ENCODE peak calls at places on chromosome 7, in four cellular contexts. K is astrocyte, H is hepatocyte, A is HCT116. X is an unnamed sample.

GRCh38 chr7:92633211-92633906 is 43.2 kb upstream of the FAM133B start:
- DNase-seq in K (peak; percentile 99), H (peak; percentile 55), A (peak; percentile 66), X (no peak)

GRCh38 chr7:69782917-69783684 is 184.8 kb downstream of the AUTS2 start:
- DNase-seq in K (peak; percentile 65), H (peak; percentile 41), A (no peak), X (no peak)

GRCh38 chr7:74193054-74193453 is 16.8 kb upstream of the LAT2 start:
- DNase-seq in K (no peak), H (no peak), A (no peak), X (no peak)

GRCh38 chr7:143381427-143382125 is 431 bp downstream of the ZYX start:
- DNase-seq in K (peak; percentile 57), H (peak; percentile 82), A (no peak), X (peak; percentile 45)

GRCh38 chr7:21767300-21767900 is 178.3 kb downstream of the CDCA7L start:
- DNase-seq in K (peak; percentile 25), H (peak; percentile 87), A (peak; percentile 91), X (peak; percentile 88)

GRCh38 chr7:105677803-105678583 is 96.7 kb upstream of the EFCAB10 start:
- DNase-seq in K (no peak), H (no peak), A (no peak), X (no peak)

GRCh38 chr7:4725014-4725951 is 43.2 kb downstream of the FOXK1 start:
- DNase-seq in K (peak; percentile 92), H (no peak), A (no peak), X (peak; percentile 73)

GRCh38 chr7:105596866-105597265 is 15.6 kb upstream of the EFCAB10 start:
- DNase-seq in K (no peak), H (no peak), A (no peak), X (no peak)

GRCh38 chr7:42964849-42965805 is 33.0 kb downstream of the MRPL32 start:
- DNase-seq in K (peak; percentile 7), H (no peak), A (no peak), X (no peak)

GRCh38 chr7:107879400-107880035 is 11.5 kb upstream of the DLD start:
- DNase-seq in K (peak; percentile 44), H (peak; percentile 75), A (peak; percentile 52), X (peak; percentile 65)

GRCh38 chr7:74454059-74454947 is 597 bp downstream of the GTF2IRD1 start:
- DNase-seq in K (no peak), H (peak; percentile 61), A (no peak), X (peak; percentile 63)

GRCh38 chr7:83832009-83832408 is 183.1 kb upstream of the SEMA3E start:
- DNase-seq in K (no peak), H (no peak), A (no peak), X (no peak)

GRCh38 chr7:37424532-37424931 is 24.1 kb downstream of the ELMO1 start:
- DNase-seq in K (no peak), H (no peak), A (no peak), X (no peak)

GRCh38 chr7:97418312-97418711 is 300.8 kb downstream of the SDHAF3 start:
- DNase-seq in K (no peak), H (no peak), A (peak; percentile 8), X (peak; percentile 25)

GRCh38 chr7:127751723-127752448 is 99.9 kb downstream of the SND1 start:
- DNase-seq in K (peak; percentile 66), H (no peak), A (no peak), X (no peak)

GRCh38 chr7:108109216-108109908 is 20.8 kb downstream of the LAMB4 start:
- DNase-seq in K (no peak), H (peak; percentile 22), A (peak; percentile 21), X (peak; percentile 43)

GRCh38 chr7:77284005-77284404 is 84.4 kb upstream of the FGL2 start:
- DNase-seq in K (no peak), H (no peak), A (no peak), X (no peak)

GRCh38 chr7:556837-557555 is 37.4 kb upstream of the PDGFA start:
- DNase-seq in K (no peak), H (no peak), A (no peak), X (no peak)

GRCh38 chr7:116792813-116793212 is 69.6 kb upstream of the CAPZA2 start:
- DNase-seq in K (no peak), H (no peak), A (no peak), X (no peak)

GRCh38 chr7:93516834-93517233 is 57.7 kb downstream of the CALCR start:
- DNase-seq in K (no peak), H (no peak), A (no peak), X (no peak)

GRCh38 chr7:54860003-54860775 is 101.2 kb upstream of the SEC61G start:
- DNase-seq in K (no peak), H (no peak), A (no peak), X (no peak)

GRCh38 chr7:134752006-134752760 is 27.3 kb upstream of the CALD1 start:
- DNase-seq in K (peak; percentile 64), H (no peak), A (no peak), X (no peak)

GRCh38 chr7:140696679-140697446 is at the start of gene NDUFB2:
- DNase-seq in K (peak; percentile 73), H (peak; percentile 89), A (peak; percentile 57), X (peak; percentile 92)

GRCh38 chr7:2785071-2785500 is 59.0 kb downstream of the GNA12 start:
- DNase-seq in K (peak; percentile 97), H (no peak), A (no peak), X (no peak)

GRCh38 chr7:8226526-8226925 is 35.4 kb downstream of the ICA1 start:
- DNase-seq in K (no peak), H (no peak), A (no peak), X (no peak)

GRCh38 chr7:36131026-36131425 is 22.0 kb upstream of the EEPD1 start:
- DNase-seq in K (no peak), H (no peak), A (no peak), X (no peak)

GRCh38 chr7:135801045-135801693 is 52.6 kb upstream of the FAM180A start:
- DNase-seq in K (peak; percentile 48), H (peak; percentile 83), A (peak; percentile 58), X (peak; percentile 88)

GRCh38 chr7:1802899-1803298 is 132.8 kb downstream of the ELFN1 start:
- DNase-seq in K (no peak), H (no peak), A (no peak), X (no peak)

GRCh38 chr7:108488902-108489538 is 32.8 kb upstream of the NRCAM start:
- DNase-seq in K (peak; percentile 16), H (no peak), A (no peak), X (peak; percentile 15)

GRCh38 chr7:88628363-88629085 is 131.0 kb upstream of the ZNF804B start:
- DNase-seq in K (no peak), H (no peak), A (no peak), X (no peak)

GRCh38 chr7:104627516-104627915 is 299.1 kb downstream of the LHFPL3 start:
- DNase-seq in K (peak; percentile 7), H (peak; percentile 64), A (no peak), X (peak; percentile 67)

GRCh38 chr7:135976312-135977019 is 693 bp downstream of the MTPN start:
- DNase-seq in K (no peak), H (peak; percentile 31), A (peak; percentile 3), X (no peak)

GRCh38 chr7:898855-899681 is 22.7 kb downstream of the GET4 start:
- DNase-seq in K (no peak), H (no peak), A (no peak), X (peak; percentile 31)

GRCh38 chr7:19060870-19061269 is 56.6 kb downstream of the TWIST1 start:
- DNase-seq in K (peak; percentile 5), H (no peak), A (no peak), X (no peak)

GRCh38 chr7:74306737-74307469 is 17.7 kb downstream of the CLIP2 start:
- DNase-seq in K (peak; percentile 75), H (no peak), A (no peak), X (peak; percentile 50)

GRCh38 chr7:85324145-85324799 is 137.4 kb upstream of the SEMA3D start:
- DNase-seq in K (no peak), H (no peak), A (no peak), X (no peak)

GRCh38 chr7:90999989-91000979 is 263.9 kb upstream of the FZD1 start:
- DNase-seq in K (peak; percentile 30), H (no peak), A (no peak), X (peak; percentile 18)

DNA sequence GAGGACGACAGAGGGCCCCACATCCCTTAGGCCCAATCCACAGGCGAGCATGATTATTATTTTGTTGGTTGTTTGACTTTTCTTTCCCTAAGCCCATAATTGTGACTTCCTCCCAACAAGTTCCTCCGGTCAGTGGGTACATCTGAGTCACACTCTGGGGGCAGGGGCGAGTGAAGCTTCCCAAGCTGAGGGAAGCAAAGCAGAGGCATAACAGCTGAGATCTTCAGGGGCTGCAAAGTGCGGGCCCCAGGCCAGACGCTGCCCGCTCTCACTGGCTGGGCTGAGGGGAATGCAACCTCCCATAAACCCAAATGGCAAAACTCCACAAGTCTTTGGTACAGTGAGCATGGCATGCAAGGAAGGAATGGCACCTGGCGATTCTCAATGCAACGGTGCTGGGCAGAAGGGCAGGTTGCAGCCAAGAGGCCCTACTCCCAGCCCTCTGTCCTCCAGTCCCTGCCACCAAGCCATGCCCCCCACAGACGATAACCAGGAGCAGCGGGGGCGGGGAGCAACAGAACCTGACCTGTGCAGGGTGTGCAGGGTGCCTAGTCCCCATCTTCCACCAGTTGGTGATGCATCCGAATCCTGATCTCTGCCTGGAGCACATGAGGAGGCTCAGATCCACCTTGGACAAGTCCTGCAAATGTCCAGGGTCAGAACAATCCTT is 25.3 kb downstream of the TNS3 start:
- DNase-seq in K (no peak), H (no peak), A (no peak), X (no peak)
- H3K4me2 ChIP-seq in K (peak overlapping the region; percentile 36), H (no peak overlapping the region), A (peak overlapping the region; percentile 72), X (no peak overlapping the region)

DNA sequence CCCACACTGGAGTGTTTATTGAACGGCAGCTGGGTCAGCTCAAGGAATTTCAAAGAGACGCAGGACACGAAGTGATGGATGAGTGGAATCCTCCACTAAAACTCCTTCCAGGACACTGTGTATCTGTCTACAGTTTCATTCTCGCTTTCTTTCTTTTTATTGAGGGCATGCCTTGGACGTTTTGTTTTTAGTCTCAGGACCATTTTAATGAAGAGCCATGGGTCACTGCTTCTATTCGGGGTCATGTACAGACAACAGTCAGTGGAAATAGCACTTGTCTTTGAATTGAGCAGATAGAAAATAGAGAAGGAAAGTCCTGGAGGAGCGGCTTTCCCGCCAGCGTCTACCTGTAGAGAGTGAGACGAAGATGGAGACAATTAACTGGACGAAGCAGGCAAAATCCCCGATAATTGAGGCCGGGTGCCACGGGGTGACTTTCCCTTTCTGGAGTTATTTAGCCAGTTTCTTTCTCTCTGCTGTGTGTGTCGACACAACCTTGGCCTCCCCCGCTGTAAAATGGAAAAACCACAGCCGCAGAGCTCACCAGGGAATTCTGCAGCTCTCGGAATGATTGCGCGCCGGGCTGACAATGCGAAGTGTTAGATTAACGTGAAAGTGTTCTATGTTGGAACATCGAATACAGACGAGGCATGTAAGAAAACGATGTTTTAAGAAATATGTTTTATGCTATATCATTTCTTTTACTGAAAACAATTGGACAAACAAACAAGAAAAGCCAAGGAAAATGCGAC is 129.0 kb downstream of the DNAJB6 start:
- DNase-seq in K (no peak), H (no peak), A (no peak), X (no peak)
- TF ChIP-seq EZH2 in K (no peak), H (no peak), A (no peak), X (no peak)

DNA sequence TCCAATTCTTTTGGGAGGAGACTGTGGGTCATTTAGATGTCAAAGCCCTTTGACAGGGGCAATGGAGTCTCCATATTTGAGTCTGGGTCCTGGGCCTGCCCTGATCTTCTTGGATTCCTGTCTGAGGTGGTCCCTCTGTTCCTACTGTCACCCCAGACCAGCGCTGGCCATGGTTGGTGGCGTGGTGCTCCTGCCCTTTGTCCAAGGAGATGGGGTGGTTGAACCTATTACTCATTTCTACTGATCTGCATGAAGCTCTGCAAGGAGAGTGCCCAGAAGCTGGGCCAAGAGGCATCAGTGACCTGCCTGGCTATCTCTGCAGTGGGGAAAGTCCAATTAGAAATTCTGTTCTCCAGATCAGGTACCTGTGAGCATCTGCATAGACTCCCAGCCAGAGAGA is 355.6 kb upstream of the NUPR2 start:
- DNase-seq in K (no peak), H (no peak), A (no peak), X (no peak)
- H3K27me3 ChIP-seq in K (no peaks in the 10 kb centered on the region), H (no peaks in the 10 kb centered on the region), A (no peaks in the 10 kb centered on the region), X (no peaks in the 10 kb centered on the region)

GRCh38 chr7:148563583-148564274 is 26.8 kb upstream of the C7orf33 start:
- DNase-seq in K (no peak), H (no peak), A (no peak), X (no peak)
- H3K4me2 ChIP-seq in K (no peak overlapping the region), H (no peak overlapping the region), A (peak overlapping the region; percentile 39), X (no peak overlapping the region)